ENCODE peak calls at places on chromosomes 1 and 21, in seven cellular contexts. One of them, this sample, is unnamed. For H3K4me1, the result is how much of the 10 kb centered on the place peaks cover.

GRCh38 chr1:154866995-154867795 is 2.9 kb downstream of the KCNN3 start:
- DNase-seq in heart left ventricle: peak
- DNase-seq in neural progenitor cell: peak
- DNase-seq in lung: no peak
- DNase-seq in fibroblast of lung: peak
- DNase-seq in neuronal stem cell: no peak
- DNase-seq in thyroid gland: peak
- DNase-seq in this sample: no peak

GRCh38 chr21:43644609-43645008 is 14.7 kb downstream of the HSF2BP start:
- DNase-seq in heart left ventricle: no peak
- DNase-seq in neural progenitor cell: no peak
- DNase-seq in lung: no peak
- DNase-seq in fibroblast of lung: peak
- DNase-seq in neuronal stem cell: no peak
- DNase-seq in thyroid gland: no peak
- DNase-seq in this sample: no peak

GRCh38 chr1:227891223-227891954 is 56.3 kb downstream of the WNT9A start:
- DNase-seq in heart left ventricle: no peak
- DNase-seq in neural progenitor cell: no peak
- DNase-seq in lung: no peak
- DNase-seq in fibroblast of lung: no peak
- DNase-seq in neuronal stem cell: no peak
- DNase-seq in thyroid gland: no peak
- DNase-seq in this sample: no peak

GRCh38 chr1:28668956-28669719 is 554 bp downstream of the GMEB1 start:
- DNase-seq in heart left ventricle: peak
- DNase-seq in neural progenitor cell: peak
- DNase-seq in lung: peak
- DNase-seq in fibroblast of lung: peak
- DNase-seq in neuronal stem cell: peak
- DNase-seq in thyroid gland: peak
- DNase-seq in this sample: no peak

GRCh38 chr1:239112536-239112935 is 273.8 kb upstream of the CHRM3 start:
- DNase-seq in heart left ventricle: no peak
- DNase-seq in neural progenitor cell: no peak
- DNase-seq in lung: no peak
- DNase-seq in fibroblast of lung: no peak
- DNase-seq in neuronal stem cell: no peak
- DNase-seq in thyroid gland: no peak
- DNase-seq in this sample: no peak

GRCh38 chr1:20359451-20360330 is 69.0 kb downstream of the VWA5B1 start:
- DNase-seq in heart left ventricle: no peak
- DNase-seq in neural progenitor cell: no peak
- DNase-seq in lung: no peak
- DNase-seq in fibroblast of lung: no peak
- DNase-seq in neuronal stem cell: no peak
- DNase-seq in thyroid gland: no peak
- DNase-seq in this sample: no peak

GRCh38 chr1:10396870-10397269 is 2.0 kb upstream of the PGD start:
- DNase-seq in heart left ventricle: no peak
- DNase-seq in neural progenitor cell: no peak
- DNase-seq in lung: no peak
- DNase-seq in fibroblast of lung: no peak
- DNase-seq in neuronal stem cell: no peak
- DNase-seq in thyroid gland: no peak
- DNase-seq in this sample: no peak

GRCh38 chr1:232547938-232548484 is 81.9 kb downstream of the SIPA1L2 start:
- DNase-seq in heart left ventricle: no peak
- DNase-seq in neural progenitor cell: no peak
- DNase-seq in lung: no peak
- DNase-seq in fibroblast of lung: no peak
- DNase-seq in neuronal stem cell: no peak
- DNase-seq in thyroid gland: no peak
- DNase-seq in this sample: no peak

GRCh38 chr1:229461032-229461668 is 27.3 kb upstream of the ACTA1 start:
- DNase-seq in heart left ventricle: peak
- DNase-seq in neural progenitor cell: no peak
- DNase-seq in lung: no peak
- DNase-seq in fibroblast of lung: no peak
- DNase-seq in neuronal stem cell: no peak
- DNase-seq in thyroid gland: no peak
- DNase-seq in this sample: no peak

GRCh38 chr21:46168659-46169386 is 13.4 kb upstream of the FTCD start:
- DNase-seq in heart left ventricle: no peak
- DNase-seq in neural progenitor cell: no peak
- DNase-seq in lung: no peak
- DNase-seq in fibroblast of lung: no peak
- DNase-seq in neuronal stem cell: no peak
- DNase-seq in thyroid gland: no peak
- DNase-seq in this sample: no peak

GRCh38 chr1:179369751-179370341 is 4.1 kb downstream of the AXDND1 start:
- DNase-seq in heart left ventricle: no peak
- DNase-seq in neural progenitor cell: peak
- DNase-seq in lung: no peak
- DNase-seq in fibroblast of lung: peak
- DNase-seq in neuronal stem cell: peak
- DNase-seq in thyroid gland: no peak
- DNase-seq in this sample: no peak

GRCh38 chr1:243420968-243421675 is 165.3 kb downstream of the SDCCAG8 start:
- DNase-seq in heart left ventricle: no peak
- DNase-seq in neural progenitor cell: no peak
- DNase-seq in lung: no peak
- DNase-seq in fibroblast of lung: no peak
- DNase-seq in neuronal stem cell: no peak
- DNase-seq in thyroid gland: no peak
- DNase-seq in this sample: no peak

GRCh38 chr1:54080598-54081049 is 27.2 kb downstream of the TCEANC2 start:
- DNase-seq in heart left ventricle: no peak
- DNase-seq in neural progenitor cell: no peak
- DNase-seq in lung: no peak
- DNase-seq in fibroblast of lung: no peak
- DNase-seq in neuronal stem cell: no peak
- DNase-seq in thyroid gland: no peak
- DNase-seq in this sample: no peak

GRCh38 chr1:54081306-54082270 is 28.2 kb downstream of the TCEANC2 start:
- DNase-seq in heart left ventricle: peak
- DNase-seq in neural progenitor cell: peak
- DNase-seq in lung: peak
- DNase-seq in fibroblast of lung: peak
- DNase-seq in neuronal stem cell: peak
- DNase-seq in thyroid gland: peak
- DNase-seq in this sample: peak

GRCh38 chr1:54077359-54077758 is 24.0 kb downstream of the TCEANC2 start:
- DNase-seq in heart left ventricle: no peak
- DNase-seq in neural progenitor cell: no peak
- DNase-seq in lung: no peak
- DNase-seq in fibroblast of lung: no peak
- DNase-seq in neuronal stem cell: no peak
- DNase-seq in thyroid gland: no peak
- DNase-seq in this sample: no peak
- H3K27ac ChIP-seq in heart left ventricle: no peak
- H3K27ac ChIP-seq in neural progenitor cell: no peak
- H3K27ac ChIP-seq in lung: no peak
- H3K27ac ChIP-seq in fibroblast of lung: no peak
- H3K27ac ChIP-seq in neuronal stem cell: no peak
- H3K27ac ChIP-seq in thyroid gland: no peak
- H3K27ac ChIP-seq in this sample: no peak

DNA sequence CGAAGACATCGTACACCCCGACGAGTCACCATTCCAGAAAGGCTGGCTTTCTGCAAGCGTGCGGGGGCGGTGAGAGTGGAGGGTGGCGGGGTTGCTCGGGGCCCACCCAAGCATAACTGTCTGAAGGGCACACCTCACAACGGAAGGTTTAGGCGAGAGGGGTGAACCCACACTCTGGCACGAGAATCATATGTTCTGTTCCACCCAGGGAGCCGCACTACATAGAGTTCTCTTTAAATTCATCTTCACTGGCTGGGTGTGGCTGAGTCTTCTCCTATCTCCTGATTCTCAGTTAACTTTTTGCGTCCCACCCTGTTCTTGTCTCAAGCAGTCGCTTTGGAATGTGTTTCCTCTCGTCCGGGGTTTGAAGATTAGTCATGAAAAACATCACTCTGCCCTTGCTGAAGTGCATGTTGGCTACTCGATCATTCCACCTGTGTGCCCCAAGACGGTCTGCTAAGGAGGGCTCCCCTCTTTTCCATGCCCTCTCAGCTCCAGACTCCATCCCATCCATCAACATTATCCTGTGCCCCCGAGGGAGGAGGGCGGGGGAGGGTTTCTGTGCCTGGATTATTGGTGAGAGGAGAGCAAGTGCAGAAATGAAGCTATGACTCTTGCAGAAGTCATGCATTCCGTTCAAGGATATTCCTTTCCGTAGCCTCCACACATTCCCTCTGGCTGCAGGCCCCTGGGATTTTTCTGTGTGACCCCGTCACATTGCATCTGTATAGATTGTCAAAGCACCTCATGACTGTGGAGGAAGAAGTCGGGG is 53.5 kb upstream of the CD34 start:
- DNase-seq in heart left ventricle: no peak
- DNase-seq in neural progenitor cell: no peak
- DNase-seq in lung: no peak
- DNase-seq in fibroblast of lung: no peak
- DNase-seq in neuronal stem cell: no peak
- DNase-seq in thyroid gland: no peak
- DNase-seq in this sample: no peak
- H3K4me3 ChIP-seq in heart left ventricle: peak
- H3K4me3 ChIP-seq in neural progenitor cell: no peak
- H3K4me3 ChIP-seq in lung: no peak
- H3K4me3 ChIP-seq in fibroblast of lung: no peak
- H3K4me3 ChIP-seq in neuronal stem cell: no peak
- H3K4me3 ChIP-seq in thyroid gland: peak
- H3K4me3 ChIP-seq in this sample: peak

GRCh38 chr1:163959622-163960021 is 599.4 kb upstream of the PBX1 start:
- DNase-seq in heart left ventricle: no peak
- DNase-seq in neural progenitor cell: no peak
- DNase-seq in lung: no peak
- DNase-seq in fibroblast of lung: no peak
- DNase-seq in neuronal stem cell: no peak
- DNase-seq in thyroid gland: no peak
- DNase-seq in this sample: no peak
- H3K4me1 ChIP-seq in heart left ventricle: under half
- H3K4me1 ChIP-seq in neural progenitor cell: under half
- H3K4me1 ChIP-seq in lung: under half
- H3K4me1 ChIP-seq in fibroblast of lung: under half
- H3K4me1 ChIP-seq in neuronal stem cell: under half
- H3K4me1 ChIP-seq in thyroid gland: under half
- H3K4me1 ChIP-seq in this sample: under half

DNA sequence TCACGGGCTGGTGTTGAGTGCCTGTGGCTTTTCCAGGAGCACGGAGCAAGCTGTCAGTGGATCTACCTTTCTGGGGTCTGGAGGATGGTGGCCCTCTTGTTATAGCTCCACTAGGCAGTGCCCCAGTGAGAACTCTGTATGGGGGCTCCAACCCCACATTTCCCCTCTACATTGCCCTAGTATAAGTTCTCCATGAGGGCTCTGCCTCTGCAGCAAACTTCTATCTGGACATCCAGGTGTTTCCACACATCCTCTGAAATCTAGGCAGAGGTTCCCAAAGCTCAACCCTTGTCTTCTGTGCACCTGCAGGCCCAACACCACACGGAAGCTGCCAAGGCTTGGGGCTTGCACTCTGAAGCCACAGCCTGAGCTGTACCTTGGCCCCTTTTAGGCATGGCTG is 157.3 kb downstream of the MRPL39 start:
- DNase-seq in heart left ventricle: no peak
- DNase-seq in neural progenitor cell: no peak
- DNase-seq in lung: no peak
- DNase-seq in fibroblast of lung: no peak
- DNase-seq in neuronal stem cell: no peak
- DNase-seq in thyroid gland: no peak
- DNase-seq in this sample: no peak
- H3K27ac ChIP-seq in heart left ventricle: no peak
- H3K27ac ChIP-seq in neural progenitor cell: no peak
- H3K27ac ChIP-seq in lung: no peak
- H3K27ac ChIP-seq in fibroblast of lung: no peak
- H3K27ac ChIP-seq in neuronal stem cell: no peak
- H3K27ac ChIP-seq in thyroid gland: no peak
- H3K27ac ChIP-seq in this sample: no peak

This sample was measured in breast epithelium.